ENCODE peak calls at places on chromosomes 6 and 20, in five cellular contexts. One of them, this sample, is unnamed.

GRCh38 chr20:62822788-62823651 is 6.2 kb downstream of the COL9A3 start:
- DNase-seq in astrocyte: no peak
- DNase-seq in right cardiac atrium: no peak
- DNase-seq in CD8-positive, alpha-beta memory T cell: no peak
- DNase-seq in ascending aorta: no peak
- DNase-seq in this sample: no peak

GRCh38 chr6:45477278-45477677 is 99.5 kb upstream of the SUPT3H start:
- DNase-seq in astrocyte: no peak
- DNase-seq in right cardiac atrium: no peak
- DNase-seq in CD8-positive, alpha-beta memory T cell: no peak
- DNase-seq in ascending aorta: no peak
- DNase-seq in this sample: no peak

GRCh38 chr6:79070206-79070825 is 7.7 kb downstream of the PHIP start:
- DNase-seq in astrocyte: peak; percentile 16
- DNase-seq in right cardiac atrium: no peak
- DNase-seq in CD8-positive, alpha-beta memory T cell: no peak
- DNase-seq in ascending aorta: no peak
- DNase-seq in this sample: no peak

GRCh38 chr20:36465109-36466080 is 75.9 kb upstream of the MYL9 start:
- DNase-seq in astrocyte: peak; percentile 83
- DNase-seq in right cardiac atrium: peak; percentile 75
- DNase-seq in CD8-positive, alpha-beta memory T cell: no peak
- DNase-seq in ascending aorta: peak; percentile 80
- DNase-seq in this sample: peak; percentile 72

GRCh38 chr6:35240838-35241801 is 18.4 kb upstream of the ZNF76 start:
- DNase-seq in astrocyte: no peak
- DNase-seq in right cardiac atrium: peak; percentile 61
- DNase-seq in CD8-positive, alpha-beta memory T cell: peak; percentile 54
- DNase-seq in ascending aorta: peak; percentile 86
- DNase-seq in this sample: peak; percentile 60

GRCh38 chr20:6698056-6698455 is 69.4 kb upstream of the BMP2 start:
- DNase-seq in astrocyte: peak; percentile 34
- DNase-seq in right cardiac atrium: no peak
- DNase-seq in CD8-positive, alpha-beta memory T cell: no peak
- DNase-seq in ascending aorta: no peak
- DNase-seq in this sample: no peak

GRCh38 chr6:169237496-169238134 is 16.0 kb downstream of the THBS2 start:
- DNase-seq in astrocyte: no peak
- DNase-seq in right cardiac atrium: no peak
- DNase-seq in CD8-positive, alpha-beta memory T cell: no peak
- DNase-seq in ascending aorta: no peak
- DNase-seq in this sample: no peak

GRCh38 chr6:154539593-154540269 is 29.2 kb upstream of the CNKSR3 start:
- DNase-seq in astrocyte: no peak
- DNase-seq in right cardiac atrium: no peak
- DNase-seq in CD8-positive, alpha-beta memory T cell: no peak
- DNase-seq in ascending aorta: no peak
- DNase-seq in this sample: no peak

GRCh38 chr20:10637062-10637559 is 36.7 kb downstream of the JAG1 start:
- DNase-seq in astrocyte: peak; percentile 71
- DNase-seq in right cardiac atrium: peak; percentile 75
- DNase-seq in CD8-positive, alpha-beta memory T cell: no peak
- DNase-seq in ascending aorta: peak; percentile 87
- DNase-seq in this sample: no peak

GRCh38 chr20:42191140-42191860 is 573.1 kb upstream of the CHD6 start:
- DNase-seq in astrocyte: no peak
- DNase-seq in right cardiac atrium: no peak
- DNase-seq in CD8-positive, alpha-beta memory T cell: no peak
- DNase-seq in ascending aorta: no peak
- DNase-seq in this sample: no peak

GRCh38 chr6:140344149-140344913 is 969.9 kb upstream of the CITED2 start:
- DNase-seq in astrocyte: peak; percentile 71
- DNase-seq in right cardiac atrium: no peak
- DNase-seq in CD8-positive, alpha-beta memory T cell: no peak
- DNase-seq in ascending aorta: no peak
- DNase-seq in this sample: no peak

GRCh38 chr6:107716688-107717089 is 107.4 kb downstream of the SCML4 start:
- DNase-seq in astrocyte: no peak
- DNase-seq in right cardiac atrium: no peak
- DNase-seq in CD8-positive, alpha-beta memory T cell: peak; percentile 63
- DNase-seq in ascending aorta: no peak
- DNase-seq in this sample: no peak

GRCh38 chr6:52611833-52612232 is 35.0 kb upstream of the TRAM2 start:
- DNase-seq in astrocyte: no peak
- DNase-seq in right cardiac atrium: no peak
- DNase-seq in CD8-positive, alpha-beta memory T cell: no peak
- DNase-seq in ascending aorta: no peak
- DNase-seq in this sample: no peak

GRCh38 chr6:167956983-167957492 is 40.4 kb upstream of the KIF25 start:
- DNase-seq in astrocyte: no peak
- DNase-seq in right cardiac atrium: no peak
- DNase-seq in CD8-positive, alpha-beta memory T cell: no peak
- DNase-seq in ascending aorta: no peak
- DNase-seq in this sample: no peak

GRCh38 chr6:102582569-102582968 is 1189.1 kb downstream of the GRIK2 start:
- DNase-seq in astrocyte: no peak
- DNase-seq in right cardiac atrium: no peak
- DNase-seq in CD8-positive, alpha-beta memory T cell: no peak
- DNase-seq in ascending aorta: no peak
- DNase-seq in this sample: no peak

GRCh38 chr20:56249244-56249955 is 868 bp downstream of the MC3R start:
- DNase-seq in astrocyte: no peak
- DNase-seq in right cardiac atrium: no peak
- DNase-seq in CD8-positive, alpha-beta memory T cell: no peak
- DNase-seq in ascending aorta: no peak
- DNase-seq in this sample: no peak

GRCh38 chr6:100657678-100658330 is 193.1 kb upstream of the SIM1 start:
- DNase-seq in astrocyte: no peak
- DNase-seq in right cardiac atrium: no peak
- DNase-seq in CD8-positive, alpha-beta memory T cell: no peak
- DNase-seq in ascending aorta: no peak
- DNase-seq in this sample: no peak

GRCh38 chr6:87730310-87730709 is 28.3 kb upstream of the AKIRIN2 start:
- DNase-seq in astrocyte: no peak
- DNase-seq in right cardiac atrium: peak; percentile 66
- DNase-seq in CD8-positive, alpha-beta memory T cell: no peak
- DNase-seq in ascending aorta: no peak
- DNase-seq in this sample: no peak

GRCh38 chr6:33427585-33428218 is 7.8 kb downstream of the SYNGAP1 start:
- DNase-seq in astrocyte: no peak
- DNase-seq in right cardiac atrium: peak; percentile 61
- DNase-seq in CD8-positive, alpha-beta memory T cell: peak; percentile 67
- DNase-seq in ascending aorta: no peak
- DNase-seq in this sample: no peak

GRCh38 chr20:22466447-22467171 is 117.8 kb downstream of the FOXA2 start:
- DNase-seq in astrocyte: no peak
- DNase-seq in right cardiac atrium: no peak
- DNase-seq in CD8-positive, alpha-beta memory T cell: no peak
- DNase-seq in ascending aorta: no peak
- DNase-seq in this sample: no peak

GRCh38 chr6:97674802-97675201 is 391.8 kb upstream of the MMS22L start:
- DNase-seq in astrocyte: peak; percentile 77
- DNase-seq in right cardiac atrium: no peak
- DNase-seq in CD8-positive, alpha-beta memory T cell: no peak
- DNase-seq in ascending aorta: no peak
- DNase-seq in this sample: no peak

GRCh38 chr20:38046572-38046971 is 13.0 kb downstream of the RPRD1B start:
- DNase-seq in astrocyte: no peak
- DNase-seq in right cardiac atrium: no peak
- DNase-seq in CD8-positive, alpha-beta memory T cell: no peak
- DNase-seq in ascending aorta: no peak
- DNase-seq in this sample: no peak

GRCh38 chr6:10531513-10531912 is 10.4 kb downstream of the GCNT2 start:
- DNase-seq in astrocyte: no peak
- DNase-seq in right cardiac atrium: no peak
- DNase-seq in CD8-positive, alpha-beta memory T cell: no peak
- DNase-seq in ascending aorta: no peak
- DNase-seq in this sample: no peak

GRCh38 chr6:10529231-10529801 is 8.2 kb downstream of the GCNT2 start:
- DNase-seq in astrocyte: peak; percentile 74
- DNase-seq in right cardiac atrium: no peak
- DNase-seq in CD8-positive, alpha-beta memory T cell: no peak
- DNase-seq in ascending aorta: peak; percentile 80
- DNase-seq in this sample: no peak

GRCh38 chr6:10531942-10532341 is 10.8 kb downstream of the GCNT2 start:
- DNase-seq in astrocyte: no peak
- DNase-seq in right cardiac atrium: no peak
- DNase-seq in CD8-positive, alpha-beta memory T cell: no peak
- DNase-seq in ascending aorta: no peak
- DNase-seq in this sample: no peak

GRCh38 chr6:10526156-10526555 is 5.0 kb downstream of the GCNT2 start:
- DNase-seq in astrocyte: peak; percentile 64
- DNase-seq in right cardiac atrium: peak; percentile 31
- DNase-seq in CD8-positive, alpha-beta memory T cell: no peak
- DNase-seq in ascending aorta: no peak
- DNase-seq in this sample: peak; percentile 57

DNA sequence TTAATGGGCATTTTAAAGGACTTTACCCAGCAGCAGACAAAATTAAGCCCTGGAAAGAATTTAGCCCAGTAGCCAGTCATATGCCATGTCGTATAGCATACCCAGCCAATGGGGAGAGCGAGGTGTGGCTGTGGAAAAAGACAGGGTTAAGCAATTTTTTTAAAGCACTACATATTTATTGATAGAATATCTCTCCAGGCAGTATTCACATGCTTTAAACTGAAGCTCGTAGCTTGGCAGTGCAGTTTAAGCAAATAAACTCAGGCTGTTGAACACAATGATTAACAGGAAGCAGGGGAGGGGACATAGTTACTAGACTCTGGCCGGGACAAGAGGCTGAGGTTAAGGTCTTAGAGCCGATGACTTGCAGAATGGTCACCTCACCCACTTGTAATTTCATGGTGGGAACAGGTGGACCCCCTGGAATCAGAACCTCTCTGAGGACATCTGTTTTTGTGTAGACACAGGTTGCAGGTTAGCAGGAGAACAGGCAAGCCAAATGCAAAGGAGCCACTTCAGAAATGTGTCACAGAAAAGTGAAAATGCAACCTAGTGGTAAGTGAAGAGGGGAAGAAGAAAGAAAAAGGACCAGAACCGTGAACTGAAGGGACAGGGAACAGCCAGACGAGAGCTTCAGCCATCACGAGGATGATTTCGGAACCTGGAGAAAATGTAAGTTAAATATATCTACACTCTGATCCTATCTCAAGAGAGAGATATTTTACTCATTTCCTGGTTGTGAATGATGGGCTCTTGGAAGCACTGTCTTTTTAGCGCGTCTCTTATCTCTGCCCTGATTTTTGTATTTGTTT is 7.2 kb downstream of the GCNT2 start:
- DNase-seq in astrocyte: peak; percentile 59
- DNase-seq in right cardiac atrium: no peak
- DNase-seq in CD8-positive, alpha-beta memory T cell: no peak
- DNase-seq in ascending aorta: peak; percentile 75
- DNase-seq in this sample: peak; percentile 43
- H3K4me3 ChIP-seq in astrocyte: peak overlapping the region; percentile 43
- H3K4me3 ChIP-seq in right cardiac atrium: peak overlapping the region; percentile 70
- H3K4me3 ChIP-seq in CD8-positive, alpha-beta memory T cell: peak overlapping the region; percentile 66
- H3K4me3 ChIP-seq in ascending aorta: peak overlapping the region; percentile 67
- H3K4me3 ChIP-seq in this sample: no peak overlapping the region

GRCh38 chr6:146803601-146804000 is 204.8 kb downstream of the ADGB start:
- DNase-seq in astrocyte: no peak
- DNase-seq in right cardiac atrium: peak; percentile 51
- DNase-seq in CD8-positive, alpha-beta memory T cell: no peak
- DNase-seq in ascending aorta: no peak
- DNase-seq in this sample: no peak
- H3K4me3 ChIP-seq in astrocyte: no peak overlapping the region
- H3K4me3 ChIP-seq in right cardiac atrium: no peak overlapping the region
- H3K4me3 ChIP-seq in CD8-positive, alpha-beta memory T cell: no peak overlapping the region
- H3K4me3 ChIP-seq in ascending aorta: no peak overlapping the region
- H3K4me3 ChIP-seq in this sample: no peak overlapping the region

GRCh38 chr20:34983995-34984735 is 28.5 kb downstream of the MYH7B start:
- DNase-seq in astrocyte: no peak
- DNase-seq in right cardiac atrium: peak; percentile 8
- DNase-seq in CD8-positive, alpha-beta memory T cell: no peak
- DNase-seq in ascending aorta: no peak
- DNase-seq in this sample: no peak

GRCh38 chr20:34985439-34986310 is 30.0 kb downstream of the MYH7B start:
- DNase-seq in astrocyte: no peak
- DNase-seq in right cardiac atrium: peak; percentile 16
- DNase-seq in CD8-positive, alpha-beta memory T cell: no peak
- DNase-seq in ascending aorta: no peak
- DNase-seq in this sample: no peak

GRCh38 chr20:34984756-34985261 is 29.1 kb downstream of the MYH7B start:
- DNase-seq in astrocyte: no peak
- DNase-seq in right cardiac atrium: peak; percentile 19
- DNase-seq in CD8-positive, alpha-beta memory T cell: no peak
- DNase-seq in ascending aorta: no peak
- DNase-seq in this sample: no peak

GRCh38 chr20:34982270-34983088 is 26.8 kb downstream of the MYH7B start:
- DNase-seq in astrocyte: no peak
- DNase-seq in right cardiac atrium: peak; percentile 9
- DNase-seq in CD8-positive, alpha-beta memory T cell: no peak
- DNase-seq in ascending aorta: no peak
- DNase-seq in this sample: no peak

GRCh38 chr20:34983089-34983820 is 27.6 kb downstream of the MYH7B start:
- DNase-seq in astrocyte: no peak
- DNase-seq in right cardiac atrium: peak; percentile 16
- DNase-seq in CD8-positive, alpha-beta memory T cell: no peak
- DNase-seq in ascending aorta: no peak
- DNase-seq in this sample: no peak
- H3K4me3 ChIP-seq in astrocyte: no peak overlapping the region
- H3K4me3 ChIP-seq in right cardiac atrium: no peak overlapping the region
- H3K4me3 ChIP-seq in CD8-positive, alpha-beta memory T cell: no peak overlapping the region
- H3K4me3 ChIP-seq in ascending aorta: no peak overlapping the region
- H3K4me3 ChIP-seq in this sample: no peak overlapping the region

GRCh38 chr6:714100-714499 is 21.2 kb upstream of the EXOC2 start:
- DNase-seq in astrocyte: no peak
- DNase-seq in right cardiac atrium: no peak
- DNase-seq in CD8-positive, alpha-beta memory T cell: no peak
- DNase-seq in ascending aorta: no peak
- DNase-seq in this sample: no peak

GRCh38 chr6:710601-711571 is 17.9 kb upstream of the EXOC2 start:
- DNase-seq in astrocyte: peak; percentile 57
- DNase-seq in right cardiac atrium: peak; percentile 57
- DNase-seq in CD8-positive, alpha-beta memory T cell: peak; percentile 38
- DNase-seq in ascending aorta: peak; percentile 70
- DNase-seq in this sample: no peak

GRCh38 chr6:713351-713750 is 20.4 kb upstream of the EXOC2 start:
- DNase-seq in astrocyte: no peak
- DNase-seq in right cardiac atrium: no peak
- DNase-seq in CD8-positive, alpha-beta memory T cell: no peak
- DNase-seq in ascending aorta: no peak
- DNase-seq in this sample: no peak

GRCh38 chr6:712805-713204 is 19.9 kb upstream of the EXOC2 start:
- DNase-seq in astrocyte: no peak
- DNase-seq in right cardiac atrium: no peak
- DNase-seq in CD8-positive, alpha-beta memory T cell: no peak
- DNase-seq in ascending aorta: no peak
- DNase-seq in this sample: no peak

DNA sequence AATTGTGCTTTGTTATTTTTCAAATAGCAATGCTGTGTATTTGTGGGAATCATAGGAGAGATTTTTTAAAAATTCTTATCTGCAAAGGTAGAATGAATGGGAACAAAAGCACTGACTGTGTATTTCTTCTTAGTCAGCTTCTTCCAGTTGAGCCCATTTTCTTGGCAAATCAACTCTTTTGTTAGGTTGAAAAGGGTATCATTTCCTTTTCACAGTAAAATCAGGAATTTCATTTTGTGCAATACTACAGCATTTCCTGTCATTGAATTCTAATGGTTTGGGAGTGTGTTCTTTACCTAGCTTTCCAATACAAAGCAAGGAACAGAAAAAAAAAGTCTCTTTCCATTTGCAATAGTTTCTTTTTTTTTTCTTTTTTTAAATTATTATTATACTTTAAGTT is 19.0 kb upstream of the EXOC2 start:
- DNase-seq in astrocyte: no peak
- DNase-seq in right cardiac atrium: no peak
- DNase-seq in CD8-positive, alpha-beta memory T cell: no peak
- DNase-seq in ascending aorta: no peak
- DNase-seq in this sample: no peak
- H3K4me3 ChIP-seq in astrocyte: no peak overlapping the region
- H3K4me3 ChIP-seq in right cardiac atrium: no peak overlapping the region
- H3K4me3 ChIP-seq in CD8-positive, alpha-beta memory T cell: peak overlapping the region; percentile 74
- H3K4me3 ChIP-seq in ascending aorta: peak overlapping the region; percentile 80
- H3K4me3 ChIP-seq in this sample: no peak overlapping the region

This sample was measured in lower leg skin.